ENCODE peak calls at places on chromosomes 12 and 14, in ten cellular contexts. C, W, Q, T, J, E, R, B, A and X are unnamed samples. For H3K9me3 and H3K27me3, the result is how much of the 10 kb centered on the place peaks cover.

GRCh38 chr14:68688872-68689371 is 103.9 kb downstream of the ZFP36L1 start:
- DNase-seq in C (no peak), W (no peak), Q (no peak), T (peak), J (no peak), E (no peak), R (no peak), B (peak), A (peak), X (peak)

GRCh38 chr12:116346751-116347150 is 69.3 kb upstream of the MED13L start:
- DNase-seq in C (no peak), W (no peak), Q (peak), T (peak), J (no peak), E (no peak), R (no peak), B (peak), A (no peak), X (no peak)

GRCh38 chr14:68897559-68898160 is 81.4 kb downstream of the ACTN1 start:
- DNase-seq in C (no peak), W (no peak), Q (no peak), T (no peak), J (peak), E (peak), R (no peak), B (no peak), A (no peak), X (no peak)

GRCh38 chr14:80996049-80996901 is 40.9 kb downstream of the TSHR start:
- DNase-seq in C (no peak), W (no peak), Q (no peak), T (peak), J (no peak), E (no peak), R (no peak), B (peak), A (no peak), X (peak)

GRCh38 chr14:87049886-87050820 is 942.8 kb downstream of the GALC start:
- DNase-seq in C (no peak), W (no peak), Q (no peak), T (peak), J (no peak), E (no peak), R (no peak), B (peak), A (no peak), X (no peak)

GRCh38 chr14:90109858-90110257 is 48.1 kb downstream of the KCNK13 start:
- DNase-seq in C (no peak), W (no peak), Q (no peak), T (no peak), J (no peak), E (no peak), R (no peak), B (no peak), A (no peak), X (no peak)

GRCh38 chr12:68119250-68119649 is 40.3 kb downstream of the IFNG start:
- DNase-seq in C (no peak), W (no peak), Q (no peak), T (no peak), J (no peak), E (no peak), R (no peak), B (no peak), A (no peak), X (no peak)

GRCh38 chr12:57151741-57152407 is 4.5 kb upstream of the LRP1-AS start:
- DNase-seq in C (peak), W (no peak), Q (peak), T (peak), J (peak), E (no peak), R (no peak), B (peak), A (no peak), X (peak)

GRCh38 chr12:65195387-65196055 is 26.1 kb downstream of the LEMD3 start:
- DNase-seq in C (no peak), W (no peak), Q (no peak), T (no peak), J (no peak), E (no peak), R (no peak), B (no peak), A (no peak), X (no peak)

GRCh38 chr12:126337556-126337955 is 1272.3 kb downstream of the AACS start:
- DNase-seq in C (no peak), W (no peak), Q (no peak), T (peak), J (no peak), E (no peak), R (no peak), B (no peak), A (no peak), X (no peak)

GRCh38 chr12:53995311-53996187 is 4.4 kb upstream of the HOXC9 start:
- DNase-seq in C (no peak), W (no peak), Q (no peak), T (no peak), J (peak), E (no peak), R (no peak), B (no peak), A (no peak), X (peak)
- H3K27ac ChIP-seq in C (no peak), W (no peak), Q (peak), T (no peak), J (peak), E (no peak), R (no peak), B (no peak), A (no peak), X (peak)

DNA sequence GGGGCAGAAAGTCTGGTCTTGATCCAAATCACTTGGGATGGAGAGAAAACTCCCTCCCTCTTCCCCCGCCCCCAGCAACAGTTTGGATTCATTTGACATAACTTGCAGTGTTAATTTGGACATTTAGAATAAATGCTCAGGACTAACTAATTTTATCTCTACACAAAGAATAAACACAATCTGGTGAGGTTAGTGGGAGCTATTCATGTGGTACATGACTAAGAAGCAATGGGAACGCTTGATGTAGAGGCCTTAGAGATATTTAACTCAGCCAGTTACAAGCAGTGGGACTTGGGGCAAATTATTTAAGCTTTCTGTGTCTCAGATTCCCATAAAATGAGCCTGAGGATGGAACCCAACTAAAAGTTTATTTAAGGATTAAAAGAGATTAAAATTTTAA is 107.3 kb upstream of the ARHGAP5 start:
- DNase-seq in C (no peak), W (no peak), Q (no peak), T (peak), J (no peak), E (no peak), R (no peak), B (no peak), A (no peak), X (no peak)
- H3K9me3 ChIP-seq in C (under half), W (under half), Q (under half), T (under half), J (under half), E (under half), R (under half), B (under half), A (under half), X (under half)

GRCh38 chr14:23354990-23355389 is 2.3 kb upstream of the SLC22A17 start:
- DNase-seq in C (no peak), W (no peak), Q (no peak), T (no peak), J (no peak), E (no peak), R (no peak), B (no peak), A (no peak), X (no peak)

GRCh38 chr14:23351681-23352505 is 794 bp downstream of the SLC22A17 start:
- DNase-seq in C (no peak), W (no peak), Q (no peak), T (no peak), J (no peak), E (no peak), R (no peak), B (no peak), A (no peak), X (no peak)

GRCh38 chr14:23356036-23356435 is 3.3 kb upstream of the SLC22A17 start:
- DNase-seq in C (no peak), W (no peak), Q (no peak), T (no peak), J (no peak), E (no peak), R (no peak), B (no peak), A (no peak), X (no peak)

GRCh38 chr14:23352506-23353432 is at the start of gene SLC22A17:
- DNase-seq in C (peak), W (peak), Q (peak), T (peak), J (peak), E (peak), R (peak), B (peak), A (peak), X (peak)

GRCh38 chr14:23353433-23353780 is 720 bp upstream of the SLC22A17 start:
- DNase-seq in C (no peak), W (no peak), Q (no peak), T (no peak), J (no peak), E (no peak), R (no peak), B (no peak), A (no peak), X (no peak)
- H3K27me3 ChIP-seq in C (under half), W (under half), Q (under half), T (under half), J (half or more), E (under half), R (under half), B (under half), A (under half), X (under half)

DNA sequence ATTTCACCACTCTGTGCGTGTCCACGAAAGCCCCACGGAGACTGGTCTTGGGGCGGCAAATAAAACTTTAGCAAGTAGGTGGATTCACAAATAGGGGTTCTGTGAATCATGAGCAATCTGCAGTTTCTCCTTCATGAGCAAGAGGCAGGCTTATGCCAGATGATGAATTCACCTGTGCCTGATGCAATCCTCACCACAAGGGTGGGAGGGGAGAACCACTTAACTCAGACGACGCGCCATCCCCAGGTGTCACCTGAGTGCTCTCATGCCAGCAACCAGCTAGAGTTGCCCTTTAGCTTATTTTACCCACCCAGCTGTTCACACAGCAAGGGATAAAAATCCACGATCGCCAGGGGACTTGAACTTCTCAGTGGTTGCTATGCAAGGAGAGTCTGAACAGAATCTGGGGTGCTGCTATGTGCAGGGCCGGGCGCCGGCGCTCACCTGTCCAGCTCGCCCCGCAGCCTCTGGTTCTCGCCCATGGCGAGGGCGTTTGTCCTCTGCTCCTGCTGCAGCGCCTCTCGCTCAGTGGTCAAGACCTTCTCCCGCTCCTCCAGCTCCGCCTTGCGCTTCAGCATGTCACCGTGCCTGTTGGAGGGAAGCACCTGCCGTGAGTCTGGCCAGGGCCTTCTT is 55.1 kb upstream of the GPR68 start:
- DNase-seq in C (no peak), W (no peak), Q (no peak), T (no peak), J (no peak), E (no peak), R (no peak), B (no peak), A (no peak), X (no peak)
- H3K27ac ChIP-seq in C (no peak), W (no peak), Q (no peak), T (no peak), J (no peak), E (no peak), R (peak), B (no peak), A (no peak), X (no peak)